ENCODE peak calls at places on chromosomes 1 and 21, in six cellular contexts. X is C1 segment of cervical spinal cord; C is epithelial cell of prostate; T is AG08395; L is activated CD4-positive, alpha-beta T cell treated with anti-CD3 and anti-CD28 coated beads for 48 hours; Q is T-helper 2 cell. B is an unnamed sample.

GRCh38 chr1:159222075-159222865 is 17.6 kb downstream of the ACKR1 start:
- DNase-seq in X (no peak), C (no peak), T (no peak), L (no peak), Q (no peak), B (no peak)

GRCh38 chr1:206582537-206583460 is 29.5 kb downstream of the EIF2D start:
- DNase-seq in X (no peak), C (no peak), T (no peak), L (peak), Q (peak), B (no peak)

GRCh38 chr1:76463838-76464237 is 389.3 kb downstream of the ST6GALNAC3 start:
- DNase-seq in X (no peak), C (no peak), T (no peak), L (no peak), Q (peak), B (no peak)

GRCh38 chr1:86487131-86487804 is 18.5 kb downstream of the CLCA1 start:
- DNase-seq in X (no peak), C (no peak), T (peak), L (no peak), Q (no peak), B (no peak)

GRCh38 chr21:43667191-43667904 is 8.0 kb downstream of the RRP1B start:
- DNase-seq in X (no peak), C (peak), T (peak), L (no peak), Q (peak), B (no peak)

GRCh38 chr21:42695324-42696025 is 42.1 kb downstream of the PDE9A start:
- DNase-seq in X (no peak), C (no peak), T (peak), L (no peak), Q (no peak), B (no peak)

GRCh38 chr1:4963251-4963650 is 308.8 kb downstream of the AJAP1 start:
- DNase-seq in X (no peak), C (peak), T (peak), L (no peak), Q (no peak), B (no peak)

GRCh38 chr1:234525156-234525774 is 46.3 kb upstream of the TARBP1 start:
- DNase-seq in X (no peak), C (no peak), T (no peak), L (no peak), Q (no peak), B (no peak)

GRCh38 chr1:8096105-8097011 is 70.2 kb upstream of the ERRFI1 start:
- DNase-seq in X (no peak), C (no peak), T (peak), L (no peak), Q (peak), B (no peak)

GRCh38 chr1:19096036-19096833 is 113.8 kb downstream of the UBR4 start:
- DNase-seq in X (no peak), C (no peak), T (peak), L (peak), Q (no peak), B (no peak)

GRCh38 chr1:233304489-233305102 is 9.1 kb upstream of the PCNX2 start:
- DNase-seq in X (no peak), C (no peak), T (peak), L (no peak), Q (peak), B (no peak)

GRCh38 chr1:53324728-53325297 is 3.1 kb downstream of the LRP8 start:
- DNase-seq in X (no peak), C (no peak), T (no peak), L (no peak), Q (no peak), B (no peak)

GRCh38 chr1:172500207-172500606 is 32.7 kb upstream of the SUCO start:
- DNase-seq in X (no peak), C (no peak), T (no peak), L (no peak), Q (no peak), B (no peak)

GRCh38 chr1:160638926-160639325 is 7.9 kb downstream of the SLAMF1 start:
- DNase-seq in X (no peak), C (no peak), T (no peak), L (no peak), Q (no peak), B (no peak)